ENCODE peak calls at places on chromosomes 4 and X, in eight cellular contexts. J is stimulated activated CD4-positive, alpha-beta T cell treated with anti-CD3 and anti-CD28 coated beads, Interleukin-15, amount 100 ng/mL, for 24 hours; Y is NCI-H1092 treated with DMSO at 0.1 percent for 48 hours; F is DMS153; I is sigmoid colon; K is activated T-cell treated with anti-CD3 and anti-CD28 coated beads for 1 hour; G is HFFc6; Z is neural progenitor cell. C is an unnamed sample.

GRCh38 chrX:37353646-37354045 is 4.5 kb downstream of the PRRG1 start:
- DNase-seq in J (no peak), Y (no peak), F (no peak), I (no peak), K (no peak), G (no peak), Z (no peak), C (no peak)

GRCh38 chr4:70397580-70397979 is at the start of gene OPRPN:
- DNase-seq in J (no peak), Y (no peak), F (no peak), I (no peak), K (no peak), G (no peak), Z (no peak), C (no peak)

GRCh38 chr4:137390707-137391106 is 141.6 kb downstream of the PCDH18 start:
- DNase-seq in J (no peak), Y (no peak), F (no peak), I (no peak), K (no peak), G (no peak), Z (no peak), C (no peak)

GRCh38 chr4:24793219-24794005 is 2.0 kb upstream of the SOD3 start:
- DNase-seq in J (no peak), Y (no peak), F (no peak), I (no peak), K (no peak), G (peak), Z (peak), C (no peak)

GRCh38 chrX:103376979-103377324 is 614 bp downstream of the BEX3 start:
- DNase-seq in J (peak), Y (peak), F (no peak), I (no peak), K (no peak), G (no peak), Z (peak), C (peak)

GRCh38 chrX:137342969-137343368 is 223.0 kb upstream of the ZIC3 start:
- DNase-seq in J (no peak), Y (no peak), F (no peak), I (no peak), K (no peak), G (no peak), Z (no peak), C (no peak)

GRCh38 chr4:17276821-17277220 is 235.1 kb downstream of the QDPR start:
- DNase-seq in J (no peak), Y (no peak), F (no peak), I (no peak), K (no peak), G (peak), Z (no peak), C (no peak)

GRCh38 chr4:40055379-40055872 is 1.2 kb upstream of the N4BP2 start:
- DNase-seq in J (peak), Y (no peak), F (no peak), I (no peak), K (no peak), G (no peak), Z (no peak), C (no peak)

GRCh38 chrX:1903380-1903935 is 288.6 kb downstream of the ASMT start:
- DNase-seq in J (no peak), Y (no peak), F (no peak), I (no peak), K (no peak), G (peak), Z (no peak), C (no peak)

GRCh38 chr4:31803511-31804195 is 1083.5 kb downstream of the PCDH7 start:
- DNase-seq in J (no peak), Y (no peak), F (no peak), I (no peak), K (no peak), G (no peak), Z (no peak), C (no peak)

GRCh38 chr4:47075241-47075640 is 43.9 kb downstream of the GABRB1 start:
- DNase-seq in J (no peak), Y (no peak), F (no peak), I (no peak), K (no peak), G (no peak), Z (no peak), C (no peak)

GRCh38 chr4:76625316-76625715 is 190.3 kb downstream of the SHROOM3 start:
- DNase-seq in J (no peak), Y (no peak), F (no peak), I (no peak), K (no peak), G (no peak), Z (no peak), C (no peak)

GRCh38 chr4:7630559-7631287 is 196.0 kb upstream of the PSAPL1 start:
- DNase-seq in J (no peak), Y (peak), F (no peak), I (no peak), K (no peak), G (peak), Z (no peak), C (no peak)

GRCh38 chr4:165873298-165874071 is 448 bp downstream of the TLL1 start:
- DNase-seq in J (peak), Y (peak), F (no peak), I (peak), K (no peak), G (no peak), Z (peak), C (peak)

C was measured in nephron progenitor cell.